ENCODE peak calls at places on chromosome 14, in five cellular contexts. W is NCI-H524 treated with DMSO at 0.1 percent for 48 hours, R is tibial nerve, S is NCI-H1417, Q is GM23248. L is an unnamed sample.

GRCh38 chr14:53964249-53964648 is 7.6 kb upstream of the BMP4 start:
- DNase-seq in W (no peak), S (no peak), Q (no peak), R (no peak), L (no peak)

GRCh38 chr14:51650721-51651387 is 856 bp upstream of the FRMD6 start:
- DNase-seq in W (no peak), R (peak; percentile 24), Q (peak; percentile 59), S (peak; percentile 78), L (no peak)

GRCh38 chr14:80973918-80974317 is 18.5 kb downstream of the TSHR start:
- DNase-seq in S (no peak), W (no peak), Q (peak; percentile 35), R (no peak), L (no peak)

GRCh38 chr14:68979722-68980552 is 835 bp upstream of the ACTN1 start:
- DNase-seq in S (peak; percentile 75), R (no peak), W (peak; percentile 80), Q (peak; percentile 74), L (peak; percentile 43)

GRCh38 chr14:103930051-103930604 is 1.9 kb downstream of the TDRD9 start:
- DNase-seq in Q (no peak), R (no peak), S (no peak), W (no peak), L (no peak)

GRCh38 chr14:53190938-53191337 is 37.8 kb upstream of the DDHD1 start:
- DNase-seq in S (no peak), Q (peak; percentile 28), W (no peak), R (no peak), L (no peak)

GRCh38 chr14:79825046-79825521 is 386.2 kb downstream of the DIO2 start:
- DNase-seq in R (peak; percentile 59), S (peak; percentile 10), W (no peak), Q (peak; percentile 19), L (no peak)

GRCh38 chr14:71703477-71703876 is 228.8 kb upstream of the RGS6 start:
- DNase-seq in S (no peak), Q (peak; percentile 92), W (peak; percentile 99), R (no peak), L (no peak)

GRCh38 chr14:67987596-67987995 is 168.0 kb downstream of the RAD51B start:
- DNase-seq in R (no peak), Q (peak; percentile 85), S (no peak), W (no peak), L (no peak)

GRCh38 chr14:50260511-50260910 is 29.1 kb upstream of the SOS2 start:
- DNase-seq in R (peak; percentile 14), W (no peak), S (peak; percentile 50), Q (peak; percentile 65), L (peak; percentile 27)

GRCh38 chr14:74913393-74913792 is 9.7 kb downstream of the RPS6KL1 start:
- DNase-seq in Q (no peak), R (no peak), W (no peak), S (no peak), L (no peak)

GRCh38 chr14:64704145-64704742 is at the start of gene PLEKHG3:
- DNase-seq in W (peak; percentile 27), R (peak; percentile 53), Q (peak; percentile 82), S (peak; percentile 82), L (peak; percentile 80)

GRCh38 chr14:93084866-93085857 is 30.6 kb downstream of the ITPK1 start:
- DNase-seq in Q (no peak), W (no peak), S (no peak), R (no peak), L (no peak)

GRCh38 chr14:28307506-28307905 is 459.1 kb upstream of the FOXG1 start:
- DNase-seq in S (no peak), R (no peak), W (no peak), Q (no peak), L (no peak)

GRCh38 chr14:75289840-75290388 is 11.3 kb downstream of the FOS start:
- DNase-seq in S (no peak), W (no peak), R (no peak), Q (no peak), L (no peak)

GRCh38 chr14:61466249-61466904 is 145.0 kb downstream of the PRKCH start:
- DNase-seq in S (no peak), W (no peak), R (peak; percentile 9), Q (peak; percentile 96), L (no peak)

GRCh38 chr14:65412881-65413738 is 580 bp downstream of the FUT8 start:
- DNase-seq in W (peak; percentile 48), R (peak; percentile 46), Q (peak; percentile 93), S (peak; percentile 85), L (peak; percentile 7)

GRCh38 chr14:61864329-61864898 is 102.2 kb downstream of the SNAPC1 start:
- DNase-seq in R (no peak), Q (no peak), S (no peak), W (no peak), L (no peak)

GRCh38 chr14:49641697-49642129 is 6.7 kb upstream of the DNAAF2 start:
- DNase-seq in W (no peak), S (peak; percentile 31), Q (no peak), R (no peak), L (peak; percentile 10)

GRCh38 chr14:90564496-90564895 is 167.7 kb downstream of the CALM1 start:
- DNase-seq in S (no peak), R (no peak), Q (no peak), W (no peak), L (no peak)

GRCh38 chr14:104427126-104427851 is 152.3 kb upstream of the C14orf180 start:
- DNase-seq in Q (no peak), R (peak; percentile 1), W (no peak), S (no peak), L (no peak)

GRCh38 chr14:66070542-66071319 is 415.4 kb upstream of the CCDC196 start:
- DNase-seq in W (no peak), Q (peak; percentile 29), R (peak; percentile 33), S (peak; percentile 33), L (peak; percentile 76)